ENCODE peak calls at places on chromosomes 7 and 10, in four cellular contexts. S is vagina, Q is GM06990, X is NB4. W is an unnamed sample.

GRCh38 chr10:23439920-23440875 is 1.3 kb downstream of the OTUD1 start:
- DNase-seq in Q (peak), S (no peak), X (peak), W (peak)

GRCh38 chr10:63197304-63198092 is 64.4 kb downstream of the NRBF2 start:
- DNase-seq in X (no peak), Q (no peak), S (no peak), W (no peak)

GRCh38 chr10:91541481-91541880 is 91.4 kb downstream of the PPP1R3C start:
- DNase-seq in X (no peak), Q (no peak), S (no peak), W (no peak)

GRCh38 chr7:29610031-29610490 is 46.4 kb downstream of the PRR15 start:
- DNase-seq in X (no peak), S (no peak), Q (no peak), W (no peak)

GRCh38 chr10:75272896-75273295 is 37.1 kb upstream of the COMTD1 start:
- DNase-seq in Q (no peak), X (no peak), S (no peak), W (no peak)

GRCh38 chr10:62136931-62137330 is 131.7 kb downstream of the RTKN2 start:
- DNase-seq in Q (no peak), S (no peak), X (no peak), W (no peak)

GRCh38 chr10:88092975-88093374 is 229.6 kb downstream of the PTEN start:
- DNase-seq in X (no peak), S (no peak), Q (no peak), W (no peak)

GRCh38 chr7:102845351-102845750 is 67.4 kb upstream of the LRRC17 start:
- DNase-seq in X (no peak), Q (no peak), S (no peak), W (no peak)

GRCh38 chr7:151059362-151060112 is at the start of gene SLC4A2:
- DNase-seq in X (peak), S (no peak), Q (peak), W (peak)

GRCh38 chr10:104274762-104275721 is 6.1 kb downstream of the GSTO2 start:
- DNase-seq in Q (peak), S (no peak), X (peak), W (peak)
- TF ChIP-seq CTCF in Q (peak), S (peak), X (peak), W (peak)

DNA sequence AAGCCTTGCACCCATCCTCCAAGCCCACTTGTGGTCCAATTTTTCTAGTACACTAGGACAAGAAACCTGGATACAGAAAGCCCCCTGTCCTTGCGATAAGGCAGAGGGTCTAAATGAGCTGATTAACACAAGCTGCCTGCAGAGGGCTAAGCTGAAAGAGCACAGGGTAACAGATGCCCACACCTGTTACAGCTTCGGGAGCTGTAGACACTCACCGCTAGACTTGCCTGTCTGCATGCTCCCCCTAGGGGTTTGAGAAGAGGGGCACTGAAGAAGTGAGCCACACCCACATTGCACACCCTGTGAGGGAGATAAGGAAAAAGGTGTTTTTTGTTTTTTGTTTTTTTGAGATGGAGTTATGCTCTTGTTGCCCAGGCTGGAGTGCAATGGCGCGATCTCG is 386.5 kb upstream of the AUTS2 start:
- DNase-seq in Q (no peak), X (peak), S (peak), W (no peak)
- TF ChIP-seq CTCF in Q (peak), X (peak), S (no peak), W (no peak)

DNA sequence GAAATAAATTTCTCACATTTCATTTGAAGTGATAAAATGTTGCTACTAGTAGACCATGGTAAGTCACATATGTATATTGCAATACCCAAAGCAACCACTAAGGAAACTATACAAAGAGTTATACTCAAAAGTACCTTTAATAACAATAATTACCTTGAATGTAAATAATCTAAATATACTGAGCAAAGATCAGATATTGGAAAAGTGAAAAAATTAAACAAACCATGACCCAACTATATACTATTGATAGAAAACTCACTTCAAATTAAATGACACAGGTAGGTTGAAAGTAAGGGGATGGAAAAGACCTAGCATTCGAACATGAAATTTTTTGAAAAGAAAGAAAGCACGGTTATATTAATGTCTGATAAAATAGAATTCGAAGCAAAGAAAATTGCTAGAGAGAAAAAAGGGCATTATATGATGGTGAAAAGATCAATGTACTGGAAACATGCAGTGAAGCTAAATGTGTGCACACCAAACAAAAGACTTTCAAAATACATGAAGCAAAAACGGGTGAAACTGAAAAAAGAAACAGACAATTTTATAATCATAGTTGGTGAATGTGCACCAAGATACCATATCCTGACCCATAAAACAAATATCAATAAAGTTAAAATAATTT is 29.1 kb downstream of the TFPI2 start:
- DNase-seq in Q (no peak), S (no peak), X (no peak), W (no peak)
- TF ChIP-seq CTCF in Q (no peak), S (no peak), X (no peak), W (no peak)

GRCh38 chr10:80202934-80203834 is 2.2 kb downstream of the ANXA11 start:
- DNase-seq in Q (peak), X (peak), S (no peak), W (peak)
- TF ChIP-seq CTCF in Q (peak), X (peak), S (no peak), W (peak)

GRCh38 chr10:42428534-42428933 is 209.8 kb downstream of the ZNF33B start:
- DNase-seq in X (peak), Q (no peak), S (no peak), W (no peak)
- TF ChIP-seq CTCF in X (peak), Q (peak), S (no peak), W (peak)

DNA sequence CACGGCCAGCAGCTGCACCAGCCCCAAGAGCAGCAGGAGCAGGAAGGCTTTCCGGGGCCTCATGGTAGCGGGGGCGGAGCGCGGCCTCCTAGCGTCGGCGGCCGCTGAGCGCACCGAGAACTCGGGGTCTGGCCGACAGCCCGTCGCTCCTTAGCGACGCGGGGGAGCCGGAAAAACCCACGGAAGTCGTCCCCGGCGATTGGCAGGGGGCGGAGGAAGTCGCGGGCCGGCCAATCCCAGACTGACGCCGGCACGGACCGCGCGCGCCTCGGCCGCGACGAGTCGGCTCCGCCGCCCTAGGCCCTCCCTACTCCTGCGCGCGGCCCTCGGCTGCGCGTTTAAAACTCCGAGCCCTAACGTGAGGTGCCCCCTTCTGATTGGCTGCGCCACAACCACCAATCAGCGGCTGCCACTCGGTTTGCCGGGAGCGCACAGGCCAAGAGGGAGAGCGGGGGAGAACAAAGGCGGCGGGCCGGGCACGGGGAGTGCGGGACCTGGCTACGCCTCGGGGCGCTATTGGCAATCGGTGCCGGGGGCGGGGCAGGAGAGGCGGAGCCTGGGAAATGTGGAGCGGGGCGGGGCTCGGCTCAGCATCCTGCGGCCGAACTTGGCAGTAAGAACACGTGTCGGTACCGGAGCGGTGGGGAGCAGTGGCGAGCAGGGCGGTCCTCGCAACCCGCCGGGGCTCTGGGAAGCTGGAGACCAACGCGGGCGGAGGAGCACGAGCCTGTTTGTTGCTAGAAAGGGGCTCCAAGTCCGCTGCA is at the start of gene PDIA4:
- DNase-seq in X (peak), Q (peak), S (peak), W (peak)
- TF ChIP-seq CTCF in X (peak), Q (no peak), S (no peak), W (no peak)

GRCh38 chr7:1329261-1329660 is 96.6 kb downstream of the UNCX start:
- DNase-seq in X (no peak), Q (no peak), S (no peak), W (no peak)

GRCh38 chr7:1325246-1325645 is 92.6 kb downstream of the UNCX start:
- DNase-seq in Q (no peak), X (no peak), S (no peak), W (no peak)

GRCh38 chr7:1325646-1326510 is 93.2 kb downstream of the UNCX start:
- DNase-seq in Q (no peak), X (no peak), S (no peak), W (no peak)

GRCh38 chr7:1324028-1324900 is 91.6 kb downstream of the UNCX start:
- DNase-seq in S (no peak), X (no peak), Q (no peak), W (no peak)

DNA sequence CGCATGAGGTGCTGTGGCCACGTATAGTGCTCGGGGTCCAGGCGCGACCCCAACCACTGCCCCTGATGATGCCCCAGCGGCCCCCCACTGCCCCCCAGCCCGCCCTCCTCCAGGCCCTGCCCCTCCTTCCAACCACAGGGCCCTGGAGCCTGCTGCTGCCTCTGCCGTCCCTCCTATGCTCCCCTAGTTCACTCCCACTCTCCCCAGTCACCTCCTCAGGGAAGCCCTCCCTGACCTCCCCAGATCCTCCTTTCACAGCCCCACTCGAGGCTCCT is 93.8 kb downstream of the UNCX start:
- DNase-seq in Q (no peak), S (no peak), X (no peak), W (no peak)
- TF ChIP-seq CTCF in Q (no peak), S (no peak), X (no peak), W (no peak)

DNA sequence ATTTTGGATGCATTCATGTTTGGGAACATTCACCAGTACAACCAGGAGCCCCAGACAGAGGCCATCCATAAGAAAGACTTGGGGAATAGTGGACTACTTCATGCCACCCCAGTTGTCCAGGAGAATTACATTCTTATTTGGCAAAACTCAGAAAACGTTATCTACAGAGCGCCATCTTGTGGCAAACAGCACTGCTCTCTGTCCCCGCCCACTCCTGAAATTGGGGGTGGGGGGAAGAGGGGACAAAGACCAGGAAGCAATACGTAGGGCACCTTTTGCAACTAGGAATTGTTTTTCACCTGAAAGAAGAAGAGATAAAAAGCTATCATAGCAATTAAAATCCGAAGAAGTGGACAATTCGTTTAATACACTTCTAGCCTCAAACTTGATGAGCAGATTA is 134.6 kb upstream of the MGMT start:
- DNase-seq in S (no peak), X (peak), Q (no peak), W (no peak)
- TF ChIP-seq CTCF in S (no peak), X (peak), Q (no peak), W (no peak)

DNA sequence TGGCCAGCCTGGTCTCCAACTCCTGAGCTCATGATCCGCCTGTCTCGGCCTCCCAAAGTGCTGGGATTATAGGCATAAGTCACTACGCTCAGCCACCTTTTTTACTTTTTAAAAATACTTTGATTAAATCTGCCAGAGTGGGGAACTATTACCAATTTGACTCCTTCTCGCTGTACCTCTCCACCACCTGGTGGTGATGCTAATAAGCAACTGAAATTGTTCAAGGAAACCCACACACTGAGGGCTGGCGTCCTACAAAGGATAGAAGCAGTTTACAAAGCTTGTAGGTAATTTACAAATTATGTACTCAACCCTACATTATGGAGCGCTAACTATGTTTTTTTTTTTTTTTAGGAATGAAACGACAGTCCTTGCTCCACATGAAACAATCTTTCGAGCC is 111.1 kb downstream of the CPED1 start:
- DNase-seq in S (no peak), Q (no peak), X (no peak), W (no peak)
- TF ChIP-seq CTCF in S (no peak), Q (peak), X (peak), W (no peak)